ENCODE peak calls at places on chromosomes 5 and 9, in four cellular contexts. A is spleen, I is heart left ventricle, K is tibial nerve. V is an unnamed sample.

GRCh38 chr5:154482528-154483449 is 4.8 kb upstream of the HAND1 start:
- DNase-seq in K (no peak), A (peak; percentile 68), I (no peak), V (no peak)

GRCh38 chr5:131794596-131794995 is 2.2 kb downstream of the FNIP1 start:
- DNase-seq in I (no peak), K (no peak), A (no peak), V (no peak)

GRCh38 chr5:58407042-58407709 is 52.7 kb downstream of the PLK2 start:
- DNase-seq in I (no peak), K (no peak), A (no peak), V (no peak)

GRCh38 chr5:147093138-147093537 is 141.7 kb upstream of the STK32A start:
- DNase-seq in I (no peak), A (no peak), K (no peak), V (no peak)

GRCh38 chr9:114902773-114903589 is 27.4 kb downstream of the TNFSF8 start:
- DNase-seq in A (no peak), I (no peak), K (no peak), V (no peak)

GRCh38 chr9:5908918-5909317 is 18.2 kb downstream of the MLANA start:
- DNase-seq in I (no peak), K (no peak), A (no peak), V (no peak)

GRCh38 chr5:54445691-54446090 is 9.8 kb upstream of the HSPB3 start:
- DNase-seq in K (no peak), I (no peak), A (no peak), V (no peak)

GRCh38 chr5:118698774-118699173 is 289.6 kb downstream of the DTWD2 start:
- DNase-seq in I (no peak), A (no peak), K (no peak), V (no peak)

GRCh38 chr9:79015951-79016350 is 555.8 kb upstream of the TLE4 start:
- DNase-seq in I (no peak), K (no peak), A (no peak), V (no peak)

GRCh38 chr9:96486351-96487029 is 36.5 kb downstream of the HABP4 start:
- DNase-seq in I (peak; percentile 80), K (peak; percentile 54), A (no peak), V (peak; percentile 53)

GRCh38 chr5:177310757-177311173 is 933 bp downstream of the MXD3 start:
- DNase-seq in K (no peak), A (peak; percentile 88), I (no peak), V (peak; percentile 51)

GRCh38 chr5:90546216-90546837 is 12.3 kb upstream of the ADGRV1 start:
- DNase-seq in K (no peak), I (no peak), A (no peak), V (no peak)

GRCh38 chr9:137305788-137306545 is 3.9 kb upstream of the NRARP start:
- DNase-seq in A (peak; percentile 73), I (peak; percentile 65), K (no peak), V (no peak)

GRCh38 chr5:11602298-11602697 is 301.9 kb downstream of the CTNND2 start:
- DNase-seq in A (no peak), K (no peak), I (no peak), V (no peak)

GRCh38 chr5:93915142-93915553 is 173.7 kb upstream of the POU5F2 start:
- DNase-seq in I (no peak), A (no peak), K (no peak), V (peak; percentile 26)

GRCh38 chr9:21812945-21813568 is 10.6 kb downstream of the MTAP start:
- DNase-seq in A (peak; percentile 90), I (peak; percentile 40), K (peak; percentile 61), V (peak; percentile 49)

GRCh38 chr5:77844408-77845272 is 68.5 kb upstream of the TBCA start:
- DNase-seq in K (no peak), A (no peak), I (no peak), V (no peak)

GRCh38 chr5:9194509-9194908 is 351.4 kb downstream of the SEMA5A start:
- DNase-seq in A (no peak), K (no peak), I (no peak), V (peak; percentile 50)

DNA sequence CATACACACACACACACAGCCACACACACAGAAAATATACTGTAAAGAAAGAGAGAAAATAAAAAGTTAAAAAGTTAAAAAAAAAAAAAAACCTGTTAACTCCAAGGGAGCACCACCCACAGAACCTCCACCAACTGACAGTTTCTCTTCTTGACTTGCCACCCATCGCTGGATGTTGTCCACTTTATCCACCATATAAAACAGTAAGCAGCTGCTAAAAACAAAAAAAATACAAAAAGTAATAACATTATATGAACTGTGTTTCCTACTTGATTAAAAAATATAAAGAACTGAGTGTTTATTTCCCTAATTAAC is 1.2 kb downstream of the PURA start:
- DNase-seq in I (no peak), A (no peak), K (no peak), V (no peak)
- H3K4me3 ChIP-seq in I (peak overlapping the region; percentile 77), A (no peak overlapping the region), K (peak overlapping the region; percentile 72), V (peak overlapping the region; percentile 68)

DNA sequence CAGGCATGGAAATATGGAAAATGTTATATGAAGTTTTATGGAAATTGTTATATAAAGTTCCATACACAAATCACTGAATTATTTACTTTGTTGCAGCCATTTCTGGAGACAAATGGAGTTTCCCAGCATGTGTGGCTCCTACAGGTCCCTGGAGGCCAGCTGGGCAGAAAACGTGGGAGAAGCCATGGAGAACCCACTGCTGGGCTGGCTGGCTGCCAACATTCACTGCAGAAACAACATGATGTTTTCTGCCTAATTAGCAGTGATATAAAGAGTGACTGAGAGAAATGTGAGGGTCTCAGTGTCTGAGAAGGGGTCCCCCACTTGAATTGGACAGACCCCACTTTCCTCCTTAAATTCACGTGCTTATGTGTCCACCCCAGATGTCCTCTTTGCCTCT is 208.8 kb upstream of the IRX2 start:
- DNase-seq in A (no peak), I (no peak), K (no peak), V (no peak)
- H3K27ac ChIP-seq in A (no peak overlapping the region), I (no peak overlapping the region), K (no peak overlapping the region), V (no peak overlapping the region)

DNA sequence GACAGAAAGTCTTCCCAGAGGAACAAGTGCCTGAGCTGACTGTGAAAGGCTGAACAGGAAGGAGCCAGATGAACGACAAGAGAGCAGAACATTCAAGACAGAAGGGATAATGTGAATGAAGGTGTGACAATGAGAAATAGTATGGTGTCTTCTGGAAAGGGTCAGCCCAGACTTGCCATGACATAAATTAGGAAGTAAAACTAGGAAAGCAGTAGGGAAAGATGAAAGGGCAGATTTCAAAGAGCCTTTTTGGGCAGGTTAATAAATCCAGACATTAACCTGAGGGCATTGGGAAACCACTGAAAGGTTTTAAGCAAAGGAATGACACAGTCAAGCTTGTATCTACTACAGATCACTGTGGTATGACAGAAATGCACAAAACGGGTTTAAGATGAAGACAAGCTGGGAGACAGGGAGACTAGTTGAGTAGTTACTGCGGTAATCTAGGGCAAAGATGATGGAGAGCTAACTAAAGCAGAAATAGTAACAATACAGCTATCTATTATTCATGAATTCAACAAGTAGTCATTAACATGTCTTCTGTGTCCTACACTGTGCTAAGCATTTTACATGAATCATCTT is 580.9 kb upstream of the WWC1 start:
- DNase-seq in A (no peak), I (no peak), K (no peak), V (no peak)
- H3K27me3 ChIP-seq in A (no peaks in the 10 kb centered on the region), I (no peaks in the 10 kb centered on the region), K (no peaks in the 10 kb centered on the region), V (no peaks in the 10 kb centered on the region)

DNA sequence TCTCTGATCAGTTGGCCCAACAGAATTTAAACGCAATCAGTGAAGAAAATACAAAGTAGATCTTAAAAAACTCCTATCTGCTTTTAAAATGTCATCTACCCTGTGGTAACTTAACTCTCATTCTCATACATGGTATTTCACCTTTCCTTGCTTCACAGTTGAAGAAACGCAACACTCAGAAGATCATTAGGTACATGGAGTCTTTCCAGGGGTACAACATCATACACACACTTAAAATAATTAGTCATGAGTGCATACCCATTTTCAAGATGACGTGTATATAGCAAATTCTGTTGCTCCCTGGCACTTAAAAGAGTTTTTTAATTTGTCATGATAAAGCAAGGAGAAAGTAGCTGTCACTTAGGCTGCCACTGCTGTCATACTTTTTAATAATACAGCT is 259.9 kb downstream of the BNC2 start:
- DNase-seq in K (no peak), I (no peak), A (no peak), V (no peak)
- H3K4me3 ChIP-seq in K (no peak overlapping the region), I (no peak overlapping the region), A (no peak overlapping the region), V (no peak overlapping the region)

DNA sequence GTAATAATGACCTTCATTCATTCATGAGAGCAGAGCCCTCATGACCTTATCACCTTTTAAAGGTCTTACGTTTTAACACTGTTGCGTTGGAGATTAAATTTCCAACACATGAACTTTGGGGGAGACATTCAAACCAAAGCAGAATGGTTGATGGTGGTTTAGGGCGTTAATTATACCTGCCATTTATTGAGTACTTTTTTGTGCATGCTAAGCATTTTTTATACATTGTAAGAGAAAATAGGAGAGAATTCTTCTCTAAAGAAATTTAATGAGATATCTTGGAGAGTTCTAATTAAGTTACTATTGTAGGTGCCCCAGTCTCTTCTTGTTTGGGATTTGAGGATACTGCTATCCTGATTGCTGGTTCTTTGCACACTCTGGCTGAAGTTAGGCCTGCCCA is 12.4 kb downstream of the AP3S1 start:
- DNase-seq in A (no peak), K (no peak), I (no peak), V (no peak)
- H3K27ac ChIP-seq in A (no peak overlapping the region), K (no peak overlapping the region), I (no peak overlapping the region), V (no peak overlapping the region)

GRCh38 chr9:23819403-23819802 is 6.6 kb downstream of the ELAVL2 start:
- DNase-seq in A (no peak), K (no peak), I (no peak), V (no peak)

GRCh38 chr9:23822331-23823169 is 3.5 kb downstream of the ELAVL2 start:
- DNase-seq in A (no peak), I (no peak), K (no peak), V (no peak)

GRCh38 chr9:23821400-23822181 is 4.4 kb downstream of the ELAVL2 start:
- DNase-seq in K (no peak), I (no peak), A (no peak), V (no peak)

GRCh38 chr9:23824241-23825142 is 1.5 kb downstream of the ELAVL2 start:
- DNase-seq in I (no peak), K (no peak), A (no peak), V (no peak)

DNA sequence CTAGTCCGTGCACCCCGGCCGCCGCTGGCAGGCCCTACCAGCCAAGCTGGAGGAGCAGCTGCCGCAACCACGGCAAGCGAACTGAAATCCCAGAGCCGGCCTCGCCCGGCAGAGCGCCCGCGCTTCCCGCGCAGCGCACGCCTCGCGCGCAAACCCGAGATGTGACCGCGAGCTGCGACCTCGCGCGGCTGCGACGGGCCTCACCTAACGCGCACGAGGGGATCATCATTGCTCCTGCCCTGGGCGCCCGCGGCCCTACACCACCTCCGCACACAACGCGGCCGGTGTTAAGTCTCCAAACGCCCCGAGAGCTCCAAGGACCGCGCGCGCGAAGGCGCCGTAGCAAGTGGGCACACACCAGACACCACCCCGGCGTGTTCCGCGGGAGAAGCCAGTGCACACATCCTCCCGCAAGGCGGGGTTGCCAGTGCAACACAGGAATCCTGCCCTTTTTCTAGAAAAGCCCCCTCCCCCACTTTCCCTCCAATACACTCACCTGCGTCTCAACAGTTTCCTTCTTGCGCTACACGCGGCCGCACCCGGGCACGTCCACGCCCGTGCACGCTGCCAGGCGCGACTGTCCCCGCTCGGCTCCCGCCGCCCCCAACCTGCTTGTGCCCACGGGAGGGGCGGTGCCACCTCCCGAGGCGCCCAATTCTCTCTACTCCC is 5.2 kb downstream of the ELAVL2 start:
- DNase-seq in A (no peak), I (no peak), K (no peak), V (no peak)
- H3K27me3 ChIP-seq in A (peaks cover 5% of the 10 kb centered on the region), I (peaks cover 75% of the 10 kb centered on the region), K (peaks cover 73% of the 10 kb centered on the region), V (no peaks in the 10 kb centered on the region)

DNA sequence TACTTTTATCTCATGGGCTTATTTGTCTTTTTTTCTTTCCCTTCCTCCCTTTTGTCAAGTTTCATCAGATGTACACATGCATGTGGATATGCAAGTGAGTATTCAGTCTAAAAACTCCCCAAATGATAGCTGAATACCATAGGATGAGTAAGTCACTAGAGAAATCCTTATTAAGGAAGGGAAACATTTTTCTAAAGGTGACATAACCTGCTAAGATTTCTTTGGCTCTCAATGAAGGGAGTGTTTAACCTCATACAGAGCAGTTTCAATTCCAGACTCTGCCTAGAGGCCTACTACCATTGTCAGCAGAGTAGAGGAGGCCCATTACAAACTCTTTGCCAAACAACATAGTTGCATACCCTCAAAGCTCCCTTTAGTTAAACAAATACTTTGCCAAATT is 192.4 kb downstream of the ARHGEF28 start:
- DNase-seq in A (no peak), I (no peak), K (no peak), V (no peak)
- H3K4me3 ChIP-seq in A (no peak overlapping the region), I (no peak overlapping the region), K (no peak overlapping the region), V (no peak overlapping the region)

V was measured in SJSA1.